ENCODE peak calls at places on chromosomes 1 and 21, in four cellular contexts. One of them, this sample, is unnamed.

GRCh38 chr1:156126043-156126700 is 11.7 kb downstream of the LMNA start:
- DNase-seq in dorsolateral prefrontal cortex: peak
- DNase-seq in mucosa of gallbladder: peak
- DNase-seq in progenitor cell of endocrine pancreas: no peak
- DNase-seq in this sample: no peak

GRCh38 chr1:117654485-117655219 is 48.8 kb downstream of the TENT5C start:
- DNase-seq in dorsolateral prefrontal cortex: no peak
- DNase-seq in progenitor cell of endocrine pancreas: no peak
- DNase-seq in mucosa of gallbladder: no peak
- DNase-seq in this sample: no peak

GRCh38 chr1:28122183-28122582 is 33.8 kb upstream of the EYA3 start:
- DNase-seq in dorsolateral prefrontal cortex: no peak
- DNase-seq in mucosa of gallbladder: no peak
- DNase-seq in progenitor cell of endocrine pancreas: no peak
- DNase-seq in this sample: no peak

GRCh38 chr1:50430010-50430405 is 6.8 kb upstream of the DMRTA2 start:
- DNase-seq in mucosa of gallbladder: no peak
- DNase-seq in progenitor cell of endocrine pancreas: no peak
- DNase-seq in dorsolateral prefrontal cortex: no peak
- DNase-seq in this sample: no peak

GRCh38 chr1:228794173-228794572 is 58.9 kb downstream of the RHOU start:
- DNase-seq in dorsolateral prefrontal cortex: no peak
- DNase-seq in mucosa of gallbladder: no peak
- DNase-seq in progenitor cell of endocrine pancreas: no peak
- DNase-seq in this sample: no peak

GRCh38 chr1:230339033-230339432 is 87.1 kb downstream of the PGBD5 start:
- DNase-seq in progenitor cell of endocrine pancreas: no peak
- DNase-seq in mucosa of gallbladder: no peak
- DNase-seq in dorsolateral prefrontal cortex: no peak
- DNase-seq in this sample: no peak

GRCh38 chr1:182756423-182756822 is 33.1 kb upstream of the NPL start:
- DNase-seq in mucosa of gallbladder: no peak
- DNase-seq in progenitor cell of endocrine pancreas: no peak
- DNase-seq in dorsolateral prefrontal cortex: no peak
- DNase-seq in this sample: no peak

GRCh38 chr1:2059290-2059953 is 9.2 kb downstream of the PRKCZ start:
- DNase-seq in mucosa of gallbladder: no peak
- DNase-seq in dorsolateral prefrontal cortex: no peak
- DNase-seq in progenitor cell of endocrine pancreas: no peak
- DNase-seq in this sample: no peak

GRCh38 chr1:183073320-183073719 is 50.1 kb downstream of the LAMC1 start:
- DNase-seq in mucosa of gallbladder: no peak
- DNase-seq in progenitor cell of endocrine pancreas: no peak
- DNase-seq in dorsolateral prefrontal cortex: no peak
- DNase-seq in this sample: no peak

GRCh38 chr21:46081022-46081861 is 16.7 kb upstream of the COL6A2 start:
- DNase-seq in progenitor cell of endocrine pancreas: peak
- DNase-seq in mucosa of gallbladder: no peak
- DNase-seq in dorsolateral prefrontal cortex: no peak
- DNase-seq in this sample: no peak

GRCh38 chr1:45566722-45567121 is 16.1 kb downstream of the AKR1A1 start:
- DNase-seq in dorsolateral prefrontal cortex: no peak
- DNase-seq in mucosa of gallbladder: no peak
- DNase-seq in progenitor cell of endocrine pancreas: no peak
- DNase-seq in this sample: no peak

GRCh38 chr1:203282720-203283542 is 22.4 kb upstream of the BTG2 start:
- DNase-seq in progenitor cell of endocrine pancreas: no peak
- DNase-seq in mucosa of gallbladder: no peak
- DNase-seq in dorsolateral prefrontal cortex: no peak
- DNase-seq in this sample: no peak

GRCh38 chr1:16905112-16905855 is 9.5 kb downstream of the RNU1-2 start:
- DNase-seq in dorsolateral prefrontal cortex: peak
- DNase-seq in progenitor cell of endocrine pancreas: no peak
- DNase-seq in mucosa of gallbladder: no peak
- DNase-seq in this sample: peak

GRCh38 chr1:147236959-147237791 is 5.3 kb upstream of the CHD1L start:
- DNase-seq in progenitor cell of endocrine pancreas: no peak
- DNase-seq in mucosa of gallbladder: no peak
- DNase-seq in dorsolateral prefrontal cortex: no peak
- DNase-seq in this sample: no peak

GRCh38 chr1:185886671-185887070 is 152.5 kb downstream of the HMCN1 start:
- DNase-seq in dorsolateral prefrontal cortex: no peak
- DNase-seq in mucosa of gallbladder: no peak
- DNase-seq in progenitor cell of endocrine pancreas: no peak
- DNase-seq in this sample: no peak

GRCh38 chr1:183685112-183685713 is 32.1 kb upstream of the APOBEC4 start:
- DNase-seq in dorsolateral prefrontal cortex: no peak
- DNase-seq in mucosa of gallbladder: peak
- DNase-seq in progenitor cell of endocrine pancreas: no peak
- DNase-seq in this sample: peak

GRCh38 chr1:199546323-199546722 is 481.2 kb upstream of the NR5A2 start:
- DNase-seq in progenitor cell of endocrine pancreas: no peak
- DNase-seq in dorsolateral prefrontal cortex: no peak
- DNase-seq in mucosa of gallbladder: no peak
- DNase-seq in this sample: no peak

GRCh38 chr1:20486457-20487235 is 636 bp upstream of the CAMK2N1 start:
- DNase-seq in dorsolateral prefrontal cortex: peak
- DNase-seq in mucosa of gallbladder: peak
- DNase-seq in progenitor cell of endocrine pancreas: peak
- DNase-seq in this sample: peak

GRCh38 chr1:41447995-41448770 is 36.3 kb downstream of the EDN2 start:
- DNase-seq in dorsolateral prefrontal cortex: no peak
- DNase-seq in mucosa of gallbladder: no peak
- DNase-seq in progenitor cell of endocrine pancreas: no peak
- DNase-seq in this sample: no peak

GRCh38 chr1:1092890-1093609 is 18.9 kb upstream of the RNF223 start:
- DNase-seq in dorsolateral prefrontal cortex: peak
- DNase-seq in mucosa of gallbladder: no peak
- DNase-seq in progenitor cell of endocrine pancreas: no peak
- DNase-seq in this sample: no peak

GRCh38 chr1:226603976-226604845 is 55.6 kb downstream of the STUM start:
- DNase-seq in mucosa of gallbladder: no peak
- DNase-seq in dorsolateral prefrontal cortex: no peak
- DNase-seq in progenitor cell of endocrine pancreas: no peak
- DNase-seq in this sample: no peak

GRCh38 chr1:176847052-176847451 is 317.5 kb downstream of the ASTN1 start:
- DNase-seq in dorsolateral prefrontal cortex: no peak
- DNase-seq in mucosa of gallbladder: peak
- DNase-seq in progenitor cell of endocrine pancreas: no peak
- DNase-seq in this sample: no peak

GRCh38 chr1:46343351-46343695 is 2.7 kb downstream of the NSUN4 start:
- DNase-seq in progenitor cell of endocrine pancreas: no peak
- DNase-seq in dorsolateral prefrontal cortex: no peak
- DNase-seq in mucosa of gallbladder: no peak
- DNase-seq in this sample: no peak

GRCh38 chr1:18239671-18240070 is 132.1 kb downstream of the IGSF21 start:
- DNase-seq in dorsolateral prefrontal cortex: no peak
- DNase-seq in mucosa of gallbladder: no peak
- DNase-seq in progenitor cell of endocrine pancreas: no peak
- DNase-seq in this sample: no peak

GRCh38 chr1:76782777-76783176 is 84.5 kb upstream of the ST6GALNAC5 start:
- DNase-seq in mucosa of gallbladder: no peak
- DNase-seq in progenitor cell of endocrine pancreas: no peak
- DNase-seq in dorsolateral prefrontal cortex: no peak
- DNase-seq in this sample: no peak